ENCODE peak calls at places on chromosomes 16 and 17, in seven cellular contexts. P is GM23338, O is HepG2, E is endothelial cell of umbilical vein, L is GM12878, W is HCT116, R is K562. Q is an unnamed sample.

GRCh38 chr17:35709874-35710273 is 21.6 kb upstream of the RASL10B start:
- DNase-seq in R (no peak), O (no peak), E (no peak), L (no peak), W (peak; percentile 7), P (no peak), Q (no peak)

GRCh38 chr17:64984776-64985521 is 65.7 kb upstream of the LRRC37A3 start:
- DNase-seq in E (peak; percentile 34), O (peak; percentile 58), P (no peak), W (no peak), R (no peak), L (no peak), Q (peak; percentile 40)

GRCh38 chr17:7774037-7774659 is 56.6 kb downstream of the DNAH2 start:
- DNase-seq in P (no peak), R (no peak), O (peak; percentile 86), L (no peak), E (no peak), W (no peak), Q (no peak)

GRCh38 chr16:1493746-1494094 is 560 bp downstream of the TELO2 start:
- DNase-seq in O (no peak), E (peak; percentile 6), W (no peak), P (peak; percentile 43), R (no peak), L (no peak), Q (no peak)

GRCh38 chr16:56190903-56191806 is at the start of gene GNAO1:
- DNase-seq in W (no peak), L (no peak), O (no peak), R (peak; percentile 92), P (peak; percentile 86), E (peak; percentile 12), Q (no peak)

GRCh38 chr17:36149296-36149820 is 27.1 kb downstream of the TBC1D3B start:
- DNase-seq in L (no peak), P (no peak), E (no peak), R (no peak), W (no peak), O (no peak), Q (no peak)

GRCh38 chr17:45102856-45103255 is 29.5 kb downstream of the PLCD3 start:
- DNase-seq in R (no peak), W (no peak), O (no peak), P (no peak), L (no peak), E (no peak), Q (no peak)

GRCh38 chr17:14307560-14308024 is 6.7 kb downstream of the HS3ST3B1 start:
- DNase-seq in P (no peak), E (no peak), R (no peak), L (no peak), W (no peak), O (peak; percentile 42), Q (no peak)

GRCh38 chr16:56549744-56550385 is 15.0 kb upstream of the MT4 start:
- DNase-seq in R (no peak), O (no peak), P (no peak), E (no peak), W (no peak), L (no peak), Q (no peak)

GRCh38 chr16:81181013-81181720 is 57.3 kb upstream of the BCO1 start:
- DNase-seq in W (peak; percentile 93), E (peak; percentile 77), O (peak; percentile 98), P (peak; percentile 98), L (no peak), R (peak; percentile 56), Q (no peak)

GRCh38 chr16:52786105-52786504 is 239.2 kb upstream of the TOX3 start:
- DNase-seq in W (no peak), R (no peak), L (no peak), E (no peak), P (no peak), O (no peak), Q (no peak)

GRCh38 chr16:84461504-84462295 is 42.8 kb downstream of the MEAK7 start:
- DNase-seq in W (no peak), L (no peak), E (no peak), R (no peak), O (no peak), P (no peak), Q (no peak)
- H3K36me3 ChIP-seq in W (no peaks in the 10 kb centered on the region), L (no peaks in the 10 kb centered on the region), E (no peaks in the 10 kb centered on the region), R (no peaks in the 10 kb centered on the region), O (no peaks in the 10 kb centered on the region), P (peaks cover 6% of the 10 kb centered on the region), Q (no peaks in the 10 kb centered on the region)

GRCh38 chr16:11743308-11744074 is 834 bp upstream of the TXNDC11 start:
- DNase-seq in O (peak; percentile 98), E (peak; percentile 26), P (no peak), W (peak; percentile 50), R (no peak), L (no peak), Q (no peak)
- TF ChIP-seq POLR2AphosphoS5 in O (peak; percentile 81), E (no peak), P (no peak), W (peak; percentile 42), R (no peak), L (no peak), Q (no peak)

GRCh38 chr17:80474231-80474932 is 2.0 kb downstream of the NPTX1 start:
- DNase-seq in P (no peak), L (no peak), O (no peak), E (peak; percentile 27), R (peak; percentile 60), W (peak; percentile 58), Q (no peak)

GRCh38 chr17:80476877-80477646 is 655 bp upstream of the NPTX1 start:
- DNase-seq in P (no peak), R (peak; percentile 50), O (no peak), W (no peak), L (no peak), E (no peak), Q (no peak)

GRCh38 chr17:80473701-80474100 is 2.7 kb downstream of the NPTX1 start:
- DNase-seq in E (no peak), L (no peak), W (no peak), R (no peak), O (no peak), P (no peak), Q (no peak)

GRCh38 chr17:80475949-80476876 is at the start of gene NPTX1:
- DNase-seq in L (no peak), W (no peak), P (peak; percentile 49), R (peak; percentile 57), O (no peak), E (peak; percentile 16), Q (no peak)

GRCh38 chr17:80474933-80475915 is 1.2 kb downstream of the NPTX1 start:
- DNase-seq in L (no peak), W (no peak), E (no peak), R (no peak), O (no peak), P (no peak), Q (no peak)
- TF ChIP-seq EZH2 in L (peak; percentile 55), W (no peak), E (peak; percentile 59), R (no peak), O (peak; percentile 97), P (peak; percentile 80), Q (peak; percentile 84)

DNA sequence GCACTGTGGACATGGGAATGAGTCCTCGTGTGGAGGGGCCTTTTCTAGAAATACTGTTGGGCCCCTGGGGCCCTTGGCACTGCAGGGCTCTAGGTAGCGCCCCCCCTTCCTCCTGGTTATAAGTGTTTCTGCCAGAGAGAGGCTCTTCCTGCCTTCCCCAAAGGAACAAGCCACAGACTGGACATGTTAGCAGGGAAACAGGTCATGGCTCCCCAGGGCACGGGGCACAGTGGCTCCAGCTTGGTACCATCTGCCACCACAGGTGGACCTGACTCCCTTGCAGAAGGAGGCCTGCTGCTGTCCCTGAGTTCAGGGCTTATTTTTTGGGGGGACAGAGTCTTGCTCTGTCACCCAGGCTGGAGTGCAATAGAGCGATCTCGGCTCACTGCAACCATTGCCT is 8.8 kb downstream of the PDK2 start:
- DNase-seq in W (no peak), R (no peak), E (no peak), L (no peak), P (no peak), O (no peak), Q (no peak)
- H3K36me3 ChIP-seq in W (peaks cover 5% of the 10 kb centered on the region), R (no peaks in the 10 kb centered on the region), E (no peaks in the 10 kb centered on the region), L (no peaks in the 10 kb centered on the region), P (no peaks in the 10 kb centered on the region), O (no peaks in the 10 kb centered on the region), Q (no peaks in the 10 kb centered on the region)

DNA sequence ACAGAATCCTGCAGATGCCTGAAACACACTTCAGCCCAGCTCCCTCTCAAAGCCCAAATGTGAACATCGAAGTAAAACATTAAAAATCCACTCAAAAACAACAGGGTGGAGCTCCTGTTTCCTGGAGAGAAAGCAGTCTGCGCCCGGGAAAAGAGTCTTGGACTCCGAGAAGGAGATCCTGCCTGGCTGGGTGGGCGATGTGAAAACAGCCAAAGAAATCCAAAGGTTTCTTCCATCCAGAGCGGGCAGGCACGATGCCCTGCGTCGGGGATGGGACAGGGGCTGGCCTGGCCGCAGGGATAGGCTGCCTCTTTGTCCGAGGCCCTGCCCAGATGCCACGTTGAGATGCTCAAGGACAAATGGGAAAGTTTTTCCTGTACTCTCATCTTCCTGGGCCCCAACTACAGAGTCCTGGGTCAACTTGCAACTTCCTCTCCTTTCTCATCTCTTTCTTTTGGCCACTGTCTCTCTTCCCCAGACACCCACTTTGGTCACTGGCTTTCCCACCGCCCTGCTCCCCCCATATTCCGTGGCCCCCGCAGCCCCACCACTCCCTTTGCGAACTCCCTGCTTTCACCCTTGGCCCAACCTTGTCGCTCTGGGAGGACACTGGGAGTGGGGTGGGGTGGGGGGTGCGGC is 648 bp downstream of the WIPI1 start:
- DNase-seq in R (no peak), O (peak; percentile 92), E (peak; percentile 87), W (peak; percentile 72), P (peak; percentile 93), L (no peak), Q (no peak)
- TF ChIP-seq POLR2AphosphoS5 in R (no peak), O (peak; percentile 32), E (peak; percentile 49), W (peak; percentile 70), P (peak; percentile 52), L (no peak), Q (no peak)

Q was measured in SK-N-MC.